ENCODE peak calls at places on chromosomes 16 and 17, in four cellular contexts. I, B, A and R are unnamed samples.
A peak's percentile ranks its signal among the peaks of the same experiment; 100 is the strongest.

GRCh38 chr17:15101175-15101574 is 164.0 kb downstream of the PMP22 start:
- DNase-seq in I (no peak), B (no peak), A (no peak), R (no peak)

GRCh38 chr16:88792668-88793587 is 7.9 kb upstream of the PIEZO1 start:
- DNase-seq in I (no peak), B (no peak), A (no peak), R (no peak)

GRCh38 chr16:89949121-89949742 is 677 bp downstream of the DEF8 start:
- DNase-seq in I (no peak), B (no peak), A (no peak), R (peak; percentile 21)

GRCh38 chr16:54444851-54445523 is 158.4 kb upstream of the IRX3 start:
- DNase-seq in I (no peak), B (no peak), A (no peak), R (no peak)

GRCh38 chr17:77596491-77597420 is 361.7 kb upstream of the TNRC6C start:
- DNase-seq in I (peak; percentile 73), B (no peak), A (peak; percentile 57), R (no peak)

GRCh38 chr17:5610956-5611355 is 26.6 kb upstream of the NLRP1 start:
- DNase-seq in I (peak; percentile 8), B (no peak), A (no peak), R (no peak)

GRCh38 chr16:23807028-23807427 is 28.8 kb upstream of the PRKCB start:
- DNase-seq in I (peak; percentile 14), B (no peak), A (no peak), R (no peak)

GRCh38 chr17:76382305-76382802 is 2.1 kb upstream of the SPHK1 start:
- DNase-seq in I (no peak), B (peak; percentile 36), A (no peak), R (peak; percentile 62)

GRCh38 chr16:66520406-66521194 is 29.3 kb downstream of the TK2 start:
- DNase-seq in I (peak; percentile 90), B (no peak), A (no peak), R (no peak)

GRCh38 chr16:6375471-6376075 is 957.1 kb upstream of the RBFOX1 start:
- DNase-seq in I (no peak), B (no peak), A (no peak), R (no peak)

GRCh38 chr16:11107781-11108465 is 148.1 kb downstream of the SOCS1 start:
- DNase-seq in I (no peak), B (no peak), A (no peak), R (no peak)

GRCh38 chr17:82931696-82932060 is 91.9 kb upstream of the ZNF750 start:
- DNase-seq in I (peak; percentile 88), B (no peak), A (peak; percentile 91), R (peak; percentile 67)

DNA sequence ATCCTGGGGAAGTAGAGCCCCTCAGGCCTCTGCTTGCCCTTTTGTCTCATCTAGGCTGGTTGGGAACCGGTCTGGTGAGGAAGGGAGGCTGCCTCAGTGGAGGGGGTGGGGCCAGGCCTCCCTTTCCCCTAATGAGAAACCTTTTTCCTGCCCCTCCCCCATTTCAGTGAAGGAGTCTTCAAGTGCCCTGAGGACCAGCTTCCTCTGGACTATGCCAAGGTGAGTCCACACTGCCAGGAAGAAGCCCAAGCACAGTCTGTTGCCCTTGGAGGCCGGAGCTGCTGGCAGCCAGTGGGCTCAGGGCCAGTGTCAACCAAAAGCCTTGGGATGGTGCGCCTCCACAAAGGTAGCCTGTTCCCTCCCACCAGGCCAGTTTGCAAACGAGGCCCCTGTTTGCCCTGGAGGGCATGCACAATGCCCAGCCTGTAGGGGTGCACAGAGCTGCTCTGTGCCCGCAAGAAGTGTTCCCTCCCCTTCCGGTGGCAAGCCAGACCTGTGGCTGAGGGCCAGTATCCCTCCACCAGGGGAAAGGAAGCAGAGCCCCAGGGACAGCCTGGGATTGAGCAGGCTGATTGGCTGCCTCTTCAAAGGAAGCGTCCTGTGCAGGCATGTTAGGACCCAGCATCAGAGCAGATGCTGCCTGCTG is 3.4 kb downstream of the TRAF4 start:
- DNase-seq in I (no peak), B (peak; percentile 89), A (no peak), R (peak; percentile 93)
- TF ChIP-seq POLR2A in I (no peak), B (no peak), A (no peak), R (peak; percentile 20)

GRCh38 chr16:27154573-27155521 is 48.5 kb upstream of the KDM8 start:
- DNase-seq in I (peak; percentile 88), B (peak; percentile 25), A (peak; percentile 70), R (peak; percentile 64)

GRCh38 chr16:27161398-27161797 is 41.9 kb upstream of the KDM8 start:
- DNase-seq in I (no peak), B (no peak), A (no peak), R (no peak)

DNA sequence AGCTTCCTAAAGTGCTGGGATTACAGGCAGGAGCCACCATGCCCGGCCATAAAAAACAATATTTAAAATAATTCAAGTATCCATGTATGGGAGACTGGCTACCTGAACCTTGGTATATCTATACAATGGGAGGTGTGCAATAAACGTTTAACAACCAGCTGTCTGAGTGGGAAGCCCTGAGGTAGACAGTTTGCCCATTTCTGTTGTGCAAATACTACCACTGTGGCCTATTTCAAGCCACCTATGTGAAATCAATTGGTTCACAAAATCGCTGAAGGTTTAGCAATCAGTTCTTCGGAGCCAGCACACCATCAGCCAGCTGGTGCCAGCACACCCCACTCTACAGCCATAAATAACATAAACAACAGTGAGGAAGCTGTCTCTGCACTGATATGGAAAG is 46.8 kb upstream of the KDM8 start:
- DNase-seq in I (no peak), B (no peak), A (no peak), R (no peak)
- H3K4me3 ChIP-seq in I (no peak overlapping the region), B (no peak overlapping the region), A (no peak overlapping the region), R (no peak overlapping the region)

GRCh38 chr17:2239882-2240430 is 63.6 kb downstream of the SMG6 start:
- DNase-seq in I (peak; percentile 90), B (no peak), A (peak; percentile 84), R (peak; percentile 15)
- TF ChIP-seq POLR2A in I (no peak), B (no peak), A (no peak), R (no peak)

DNA sequence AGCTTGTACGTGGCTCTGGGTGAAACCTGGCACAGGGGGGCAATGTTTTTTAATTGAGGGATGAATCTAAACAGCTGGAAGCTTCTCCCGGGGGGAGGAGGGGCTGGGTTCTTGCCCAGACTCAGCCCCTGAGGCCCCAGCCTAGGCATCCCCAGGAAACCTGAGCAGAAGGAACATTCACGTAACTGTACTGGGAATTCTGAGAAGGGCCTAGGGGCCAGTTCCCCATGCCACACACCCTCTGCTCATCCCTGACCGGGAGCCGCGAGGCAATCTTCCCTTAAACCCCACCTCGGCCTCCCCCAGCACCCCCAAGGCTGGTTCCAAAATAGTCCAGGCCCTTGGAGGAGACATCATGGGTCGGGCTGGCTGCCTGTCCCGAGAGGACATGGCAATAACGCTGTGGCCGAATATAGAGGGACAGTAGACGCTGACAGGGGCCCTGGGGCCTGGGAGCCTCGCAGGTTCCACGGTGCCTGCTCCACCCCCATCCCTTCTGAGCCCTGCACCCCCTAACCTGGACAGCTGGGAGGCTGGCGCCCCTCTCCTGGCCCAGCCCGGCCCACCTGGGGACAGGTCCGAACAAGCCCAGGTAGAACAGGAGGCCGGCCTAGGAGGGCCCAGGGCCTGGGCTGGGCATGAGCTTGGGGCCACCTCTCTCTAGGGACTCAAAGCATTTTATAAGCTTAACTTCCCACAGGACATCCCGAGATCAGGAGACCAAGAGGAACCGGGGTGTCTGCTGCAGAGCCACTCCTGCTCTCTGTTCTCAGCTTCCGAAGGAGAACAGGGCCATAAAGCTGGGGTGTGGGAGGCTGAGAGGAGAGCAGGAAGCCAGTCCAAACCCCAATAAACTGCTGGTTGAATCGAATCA is 83.2 kb upstream of the TOB1 start:
- DNase-seq in I (peak; percentile 88), B (no peak), A (peak; percentile 71), R (no peak)
- H3K4me3 ChIP-seq in I (no peak overlapping the region), B (no peak overlapping the region), A (no peak overlapping the region), R (no peak overlapping the region)

GRCh38 chr16:3134338-3135119 is at the start of gene ZNF213:
- DNase-seq in I (peak; percentile 99), B (peak; percentile 95), A (peak; percentile 99), R (peak; percentile 94)
- TF ChIP-seq POLR2A in I (no peak), B (peak; percentile 89), A (peak; percentile 96), R (peak; percentile 94)

GRCh38 chr17:43006639-43007551 is at the start of gene IFI35:
- DNase-seq in I (peak; percentile 98), B (peak; percentile 85), A (peak; percentile 94), R (peak; percentile 89)
- H3K4me3 ChIP-seq in I (peak within 1 kb of the TSS; percentile 13), B (peak within 1 kb of the TSS; percentile 65), A (peak within 1 kb of the TSS; percentile 75), R (peak within 1 kb of the TSS; percentile 71)

GRCh38 chr17:42286411-42287295 is 1.6 kb upstream of the STAT5A start:
- DNase-seq in I (peak; percentile 90), B (no peak), A (peak; percentile 78), R (no peak)

GRCh38 chr17:42288985-42289862 is 926 bp downstream of the STAT5A start:
- DNase-seq in I (peak; percentile 90), B (no peak), A (peak; percentile 75), R (peak; percentile 70)

GRCh38 chr17:42289863-42290165 is 1.5 kb downstream of the STAT5A start:
- DNase-seq in I (peak; percentile 86), B (no peak), A (peak; percentile 62), R (peak; percentile 11)

GRCh38 chr17:42287305-42288077 is 807 bp upstream of the STAT5A start:
- DNase-seq in I (peak; percentile 90), B (no peak), A (peak; percentile 86), R (peak; percentile 20)

DNA sequence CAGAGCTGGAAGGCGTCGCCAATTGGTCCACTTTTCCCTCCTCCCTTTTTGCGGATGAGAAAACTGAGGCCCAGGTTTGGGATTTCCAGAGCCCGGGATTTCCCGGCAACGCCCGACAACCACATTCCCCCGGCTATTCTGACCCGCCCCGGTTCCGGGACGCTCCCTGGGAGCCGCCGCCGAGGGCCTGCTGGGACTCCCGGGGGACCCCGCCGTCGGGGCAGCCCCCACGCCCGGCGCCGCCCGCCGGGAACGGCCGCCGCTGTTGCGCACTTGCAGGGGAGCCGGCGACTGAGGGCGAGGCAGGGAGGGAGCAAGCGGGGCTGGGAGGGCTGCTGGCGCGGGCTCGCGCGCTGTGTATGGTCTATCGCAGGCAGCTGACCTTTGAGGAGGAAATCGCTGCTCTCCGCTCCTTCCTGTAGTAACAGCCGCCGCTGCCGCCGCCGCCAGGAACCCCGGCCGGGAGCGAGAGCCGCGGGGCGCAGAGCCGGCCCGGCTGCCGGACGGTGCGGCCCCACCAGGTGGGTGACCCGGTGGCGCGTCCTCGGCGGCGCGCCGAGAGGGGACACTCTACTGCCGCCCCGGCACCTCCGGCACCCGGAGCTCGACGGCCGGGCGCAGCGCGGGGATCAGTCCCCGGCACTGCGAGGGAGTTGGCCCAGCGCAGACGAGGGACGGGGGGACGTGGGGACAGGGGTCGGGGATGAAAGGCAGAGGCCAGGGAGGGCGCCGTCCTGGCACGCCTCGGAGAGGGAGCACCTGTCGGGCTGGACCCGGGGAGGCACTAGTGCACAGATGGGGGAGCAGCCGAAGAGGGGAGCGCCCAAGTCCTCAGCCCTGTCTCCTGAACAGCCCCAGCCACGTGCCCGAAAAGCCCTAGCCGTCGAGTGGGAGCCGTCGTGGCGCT is at the start of gene STAT5A:
- DNase-seq in I (peak; percentile 98), B (peak; percentile 84), A (peak; percentile 98), R (peak; percentile 86)
- TF ChIP-seq POLR2A in I (no peak), B (peak; percentile 76), A (peak; percentile 18), R (peak; percentile 71)